ENCODE peak calls at places on chromosomes 3 and 15, in six cellular contexts. B, Z, O, V, G and P are unnamed samples.

GRCh38 chr3:179410317-179410716 is 41.0 kb downstream of the GNB4 start:
- DNase-seq in V (no peak), B (no peak), G (no peak), Z (peak), O (no peak), P (no peak)

GRCh38 chr3:52820741-52821140 is 9.7 kb downstream of the ITIH4 start:
- DNase-seq in Z (peak), B (no peak), V (no peak), G (no peak), O (peak), P (no peak)

GRCh38 chr3:20077054-20077453 is 36.8 kb downstream of the KAT2B start:
- DNase-seq in O (no peak), B (no peak), V (no peak), Z (no peak), G (no peak), P (no peak)

GRCh38 chr3:138861755-138862333 is 27.1 kb upstream of the PIK3CB start:
- DNase-seq in G (no peak), Z (peak), O (peak), B (no peak), V (no peak), P (no peak)

GRCh38 chr3:188151438-188151837 is 2.5 kb upstream of the LPP start:
- DNase-seq in V (no peak), Z (no peak), O (no peak), G (no peak), B (no peak), P (no peak)

GRCh38 chr3:126988451-126989021 is 5.6 kb downstream of the PLXNA1 start:
- DNase-seq in O (no peak), B (no peak), Z (no peak), G (no peak), V (no peak), P (no peak)

GRCh38 chr3:119258915-119259314 is 18.2 kb upstream of the B4GALT4 start:
- DNase-seq in O (no peak), B (no peak), V (no peak), Z (no peak), G (no peak), P (no peak)

GRCh38 chr3:111581403-111582113 is 13.6 kb downstream of the ZBED2 start:
- DNase-seq in V (no peak), O (no peak), B (no peak), Z (no peak), G (no peak), P (no peak)

GRCh38 chr3:71132995-71133730 is 450.4 kb downstream of the FOXP1 start:
- DNase-seq in B (no peak), V (no peak), O (no peak), G (no peak), Z (no peak), P (no peak)

GRCh38 chr3:105827959-105828358 is 40.9 kb downstream of the CBLB start:
- DNase-seq in V (no peak), O (peak), B (no peak), G (no peak), Z (peak), P (no peak)

GRCh38 chr15:24763891-24764290 is 88.3 kb downstream of the NPAP1 start:
- DNase-seq in B (no peak), O (no peak), V (no peak), G (no peak), Z (peak), P (no peak)

GRCh38 chr15:41583795-41584194 is 24.8 kb downstream of the TYRO3 start:
- DNase-seq in B (no peak), O (no peak), G (no peak), Z (no peak), V (no peak), P (no peak)

GRCh38 chr3:187044871-187045552 is 94.3 kb downstream of the RPL39L start:
- DNase-seq in V (no peak), B (no peak), Z (no peak), O (no peak), G (no peak), P (no peak)

GRCh38 chr3:184384856-184385422 is 5.1 kb downstream of the CHRD start:
- DNase-seq in G (no peak), V (no peak), O (no peak), B (no peak), Z (no peak), P (no peak)

GRCh38 chr3:159788291-159788690 is 200.3 kb upstream of the IL12A start:
- DNase-seq in V (no peak), B (no peak), G (no peak), Z (peak), O (no peak), P (no peak)

GRCh38 chr15:39919396-39919739 is 698 bp downstream of the GPR176 start:
- DNase-seq in O (no peak), G (no peak), V (no peak), Z (peak), B (no peak), P (no peak)

GRCh38 chr3:58173029-58173669 is 37.6 kb downstream of the DNASE1L3 start:
- DNase-seq in O (no peak), B (no peak), Z (no peak), V (no peak), G (no peak), P (no peak)

GRCh38 chr15:98391131-98391530 is 257.2 kb upstream of the IGF1R start:
- DNase-seq in Z (no peak), V (no peak), G (no peak), O (no peak), B (no peak), P (no peak)

DNA sequence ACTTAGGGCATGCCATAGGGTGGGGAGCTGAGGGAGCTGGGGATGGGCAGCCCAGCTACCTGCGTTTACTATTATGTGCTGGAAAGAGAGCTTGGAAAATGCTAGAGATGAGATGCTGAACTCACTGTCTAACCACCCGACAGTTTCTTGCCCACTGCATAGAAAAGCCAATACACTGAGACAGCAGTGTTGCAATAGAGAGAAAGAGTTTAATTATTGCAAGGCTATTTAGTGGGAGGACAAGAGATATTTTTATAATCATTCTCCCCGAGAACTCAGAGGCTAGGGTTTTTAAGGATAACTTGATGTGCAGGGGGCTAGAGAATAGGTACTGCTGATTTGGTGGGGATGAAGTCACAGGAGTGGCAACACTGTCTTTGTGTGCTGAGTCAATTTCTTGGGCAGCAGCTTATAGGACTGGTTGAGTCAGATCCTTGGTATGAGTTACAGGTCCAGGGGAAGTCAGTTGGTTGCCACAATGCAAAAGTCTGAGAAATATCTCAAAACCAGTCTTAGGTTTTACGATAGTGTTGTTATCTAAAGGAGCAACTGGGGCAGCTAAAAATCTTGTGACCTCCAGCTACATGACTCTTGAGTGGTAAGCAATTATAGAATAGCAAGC is 205.9 kb downstream of the GABRG3 start:
- DNase-seq in G (no peak), O (no peak), Z (no peak), B (no peak), V (no peak), P (no peak)
- H3K27ac ChIP-seq in G (no peak), O (no peak), Z (no peak), B (no peak), V (no peak), P (no peak)

GRCh38 chr3:55333041-55333440 is 154.1 kb downstream of the WNT5A start:
- DNase-seq in V (no peak), B (no peak), G (no peak), Z (no peak), O (no peak), P (no peak)

GRCh38 chr3:55333923-55334322 is 153.2 kb downstream of the WNT5A start:
- DNase-seq in V (no peak), Z (no peak), G (no peak), B (no peak), O (no peak), P (no peak)

GRCh38 chr3:55330756-55331155 is 156.3 kb downstream of the WNT5A start:
- DNase-seq in G (no peak), O (no peak), Z (peak), B (no peak), V (no peak), P (no peak)

GRCh38 chr3:55331524-55331923 is 155.6 kb downstream of the WNT5A start:
- DNase-seq in B (no peak), G (no peak), Z (no peak), V (no peak), O (no peak), P (no peak)

GRCh38 chr3:55332191-55332590 is 154.9 kb downstream of the WNT5A start:
- DNase-seq in B (no peak), Z (no peak), G (no peak), O (no peak), V (no peak), P (no peak)
- H3K27ac ChIP-seq in B (no peak), Z (no peak), G (no peak), O (no peak), V (no peak), P (no peak)

DNA sequence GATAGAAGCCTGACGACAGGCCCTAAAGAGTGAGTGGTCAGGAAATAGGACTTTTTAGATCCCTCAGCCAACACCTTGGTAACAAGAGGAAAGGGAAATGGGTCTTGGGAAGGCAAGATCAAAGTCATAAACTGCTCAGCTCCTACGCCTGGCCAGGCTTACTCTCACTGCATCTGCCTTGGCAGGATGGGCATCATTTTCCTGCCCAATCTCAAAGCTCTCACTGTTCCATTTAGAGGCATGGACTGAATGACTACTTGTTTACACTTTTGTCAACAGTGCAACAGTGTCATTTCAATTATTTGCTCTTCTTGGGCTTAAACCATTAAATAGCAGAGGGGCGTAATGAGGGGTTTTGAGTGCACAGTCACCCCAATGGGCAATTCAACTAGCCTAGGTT is 808.7 kb downstream of the GRM7 start:
- DNase-seq in O (no peak), B (no peak), G (no peak), Z (no peak), V (no peak), P (no peak)
- H3K27ac ChIP-seq in O (no peak), B (no peak), G (no peak), Z (no peak), V (no peak), P (no peak)

DNA sequence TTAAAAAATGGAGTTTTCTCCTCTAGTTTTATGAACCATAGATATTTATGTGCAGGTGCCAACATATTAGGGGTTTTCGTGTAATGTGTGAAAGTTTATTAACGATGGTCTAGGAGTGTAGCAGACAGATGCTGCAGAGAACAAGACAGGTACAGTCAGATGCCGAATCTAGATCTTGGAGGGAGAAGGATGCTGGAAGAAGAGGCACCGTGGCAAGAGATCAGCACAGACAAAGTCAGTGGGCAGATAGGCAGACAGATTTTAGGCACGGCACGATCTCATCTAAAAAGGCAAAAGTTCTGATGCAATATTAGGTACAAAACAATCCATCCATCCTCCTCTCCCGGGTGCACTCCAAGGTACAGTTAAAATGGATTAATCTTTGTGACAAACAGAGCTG is 161.6 kb downstream of the TIGIT start:
- DNase-seq in V (no peak), B (no peak), G (no peak), O (no peak), Z (no peak), P (no peak)
- H3K27ac ChIP-seq in V (peak), B (no peak), G (no peak), O (no peak), Z (no peak), P (peak)

GRCh38 chr3:65408531-65409181 is 630.1 kb downstream of the MAGI1 start:
- DNase-seq in Z (no peak), V (no peak), B (no peak), O (no peak), G (no peak), P (no peak)

GRCh38 chr3:65411367-65411766 is 627.4 kb downstream of the MAGI1 start:
- DNase-seq in V (no peak), B (no peak), G (no peak), Z (peak), O (no peak), P (no peak)

DNA sequence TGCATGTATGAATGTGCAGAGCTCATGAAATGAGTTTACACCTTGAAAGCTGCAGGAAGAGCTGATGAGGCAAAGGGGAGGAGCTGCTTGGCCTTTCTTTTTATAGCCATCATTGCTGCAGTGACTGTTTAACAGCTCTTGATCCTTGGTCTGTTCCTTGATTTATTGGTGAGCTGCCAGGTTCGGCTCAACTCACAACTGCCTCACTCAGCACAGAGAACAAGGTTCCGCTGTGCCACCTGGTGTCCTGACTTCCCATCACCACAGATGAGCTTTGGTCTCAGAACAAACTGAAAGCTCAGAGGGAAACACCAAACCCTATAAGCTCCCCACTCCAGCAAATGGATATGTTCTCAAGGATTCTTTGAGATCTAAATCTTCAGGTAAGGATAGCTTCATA is 626.1 kb downstream of the MAGI1 start:
- DNase-seq in G (no peak), O (no peak), Z (peak), B (no peak), V (no peak), P (no peak)
- H3K27ac ChIP-seq in G (no peak), O (no peak), Z (no peak), B (no peak), V (no peak), P (no peak)

GRCh38 chr3:133804896-133805295 is 719 bp upstream of the SRPRB start:
- DNase-seq in G (no peak), Z (no peak), O (no peak), V (no peak), B (no peak), P (no peak)

GRCh38 chr3:133799794-133800585 is 5.6 kb upstream of the SRPRB start:
- DNase-seq in Z (no peak), V (no peak), G (no peak), O (no peak), B (no peak), P (no peak)

GRCh38 chr3:133803474-133803873 is 2.1 kb upstream of the SRPRB start:
- DNase-seq in O (no peak), Z (no peak), V (no peak), B (no peak), G (no peak), P (no peak)

GRCh38 chr3:133805702-133806475 is at the start of gene SRPRB:
- DNase-seq in B (peak), Z (peak), V (peak), G (peak), O (peak), P (peak)

GRCh38 chr3:133805384-133805701 is 272 bp upstream of the SRPRB start:
- DNase-seq in G (no peak), V (no peak), O (no peak), B (no peak), Z (no peak), P (no peak)
- H3K27ac ChIP-seq in G (peak), V (no peak), O (no peak), B (peak), Z (no peak), P (peak)

DNA sequence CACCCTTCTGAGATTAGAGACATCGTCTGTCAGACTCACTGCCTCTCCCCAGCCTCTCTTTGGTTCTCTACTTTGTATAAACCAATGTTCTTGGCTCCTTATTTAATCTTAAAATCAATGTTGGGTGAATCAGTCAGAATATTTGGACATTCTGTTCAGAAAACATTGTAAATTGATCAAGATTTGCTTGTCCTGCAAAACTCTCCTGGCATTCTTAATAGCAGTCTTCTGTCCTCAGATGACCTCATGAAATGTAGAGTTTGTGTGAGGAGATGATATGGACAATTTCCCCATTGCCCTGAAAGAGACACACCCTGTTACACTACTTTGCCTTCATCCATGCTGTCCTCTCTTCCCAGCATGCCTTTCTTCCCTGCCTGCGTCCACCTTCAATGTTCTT is 33.6 kb downstream of the CD200R1L start:
- DNase-seq in B (no peak), Z (no peak), O (no peak), V (no peak), G (no peak), P (no peak)
- H3K27ac ChIP-seq in B (no peak), Z (no peak), O (no peak), V (no peak), G (no peak), P (peak)

DNA sequence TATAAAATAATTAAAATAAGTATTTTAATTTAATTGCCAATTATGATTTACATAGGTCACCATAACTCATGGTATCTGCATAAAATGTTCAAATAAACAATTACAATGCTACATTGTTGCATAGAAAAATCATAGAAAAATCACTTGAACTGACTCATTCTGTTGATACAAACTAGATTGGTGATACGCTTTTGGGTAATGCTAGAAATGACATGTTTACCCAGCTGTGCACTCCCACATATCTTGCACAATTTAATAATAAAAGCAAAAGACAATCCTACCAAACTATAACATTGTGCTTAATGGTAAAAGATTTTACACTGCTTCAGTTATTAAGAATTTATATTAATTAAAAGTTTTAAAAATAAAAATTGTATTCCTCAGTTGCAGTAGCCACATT is 45.8 kb upstream of the FBXL22 start:
- DNase-seq in B (no peak), Z (no peak), O (no peak), V (no peak), G (no peak), P (no peak)
- H3K27ac ChIP-seq in B (no peak), Z (no peak), O (no peak), V (no peak), G (no peak), P (no peak)